ENCODE peak calls at places on chromosomes 13 and 19, in five cellular contexts. C is kidney, E is PC-3, G is breast epithelium, Y is neural crest cell. M is an unnamed sample.

GRCh38 chr19:8451885-8452284 is 7.1 kb downstream of the HNRNPM start:
- DNase-seq in C (no peak), Y (no peak), E (peak; percentile 96), G (no peak), M (no peak)

GRCh38 chr19:36041831-36042230 is 9.2 kb upstream of the CLIP3 start:
- DNase-seq in Y (no peak), G (no peak), E (peak; percentile 9), C (no peak), M (no peak)

GRCh38 chr13:46172531-46172991 is 9.4 kb downstream of the LCP1 start:
- DNase-seq in C (no peak), Y (no peak), G (no peak), E (no peak), M (peak; percentile 63)

GRCh38 chr19:6963937-6964336 is 57.3 kb downstream of the MBD3L2B start:
- DNase-seq in E (peak; percentile 31), C (no peak), Y (no peak), G (no peak), M (peak; percentile 32)

GRCh38 chr13:93345642-93346220 is 119.1 kb downstream of the GPC6 start:
- DNase-seq in G (no peak), Y (no peak), C (no peak), E (no peak), M (no peak)

GRCh38 chr19:7562646-7563393 is 27.3 kb downstream of the PNPLA6 start:
- DNase-seq in G (no peak), Y (no peak), E (peak; percentile 58), C (no peak), M (no peak)

GRCh38 chr19:40633207-40633606 is 32.0 kb downstream of the LTBP4 start:
- DNase-seq in G (no peak), C (no peak), Y (no peak), E (peak; percentile 89), M (no peak)

GRCh38 chr19:17862711-17863519 is 3.2 kb downstream of the RPL18A start:
- DNase-seq in G (no peak), Y (no peak), C (no peak), E (no peak), M (no peak)

GRCh38 chr19:41334793-41335192 is 18.9 kb downstream of the TGFB1 start:
- DNase-seq in C (no peak), G (no peak), E (no peak), Y (no peak), M (no peak)

GRCh38 chr19:32289566-32290210 is 55.7 kb upstream of the ZNF507 start:
- DNase-seq in Y (no peak), G (no peak), E (no peak), C (no peak), M (no peak)

GRCh38 chr19:345320-345879 is 804 bp upstream of the MIER2 start:
- DNase-seq in C (no peak), G (no peak), Y (no peak), E (no peak), M (no peak)

GRCh38 chr19:282501-282900 is 8.7 kb downstream of the PLPP2 start:
- DNase-seq in Y (no peak), E (no peak), G (no peak), C (no peak), M (no peak)

GRCh38 chr13:85108356-85108755 is 690.9 kb downstream of the SLITRK6 start:
- DNase-seq in E (no peak), G (no peak), Y (no peak), C (peak; percentile 36), M (no peak)

GRCh38 chr13:64413529-64413928 is 2816.6 kb downstream of the PCDH9 start:
- DNase-seq in C (no peak), E (no peak), Y (no peak), G (no peak), M (no peak)

GRCh38 chr19:35975608-35976214 is 19.3 kb upstream of the SDHAF1 start:
- DNase-seq in C (no peak), G (no peak), Y (no peak), E (peak; percentile 18), M (no peak)

GRCh38 chr19:48714759-48715261 is 4.7 kb downstream of the MAMSTR start:
- DNase-seq in C (no peak), Y (no peak), E (no peak), G (no peak), M (no peak)

GRCh38 chr19:44748426-44749254 is at the start of gene BCL3:
- DNase-seq in G (peak; percentile 48), C (peak; percentile 96), Y (no peak), E (peak; percentile 67), M (peak; percentile 87)

GRCh38 chr13:44219808-44220544 is 153.6 kb upstream of the SERP2 start:
- DNase-seq in G (no peak), C (no peak), E (peak; percentile 87), Y (no peak), M (no peak)

GRCh38 chr13:25288966-25289365 is 1.7 kb upstream of the MTMR6 start:
- DNase-seq in G (no peak), Y (no peak), E (no peak), C (no peak), M (no peak)

GRCh38 chr13:67052550-67053237 is 177.4 kb downstream of the PCDH9 start:
- DNase-seq in G (no peak), Y (no peak), E (no peak), C (no peak), M (no peak)

GRCh38 chr19:15249912-15250634 is 17.8 kb upstream of the EPHX3 start:
- DNase-seq in Y (no peak), G (peak; percentile 44), E (no peak), C (peak; percentile 92), M (no peak)

GRCh38 chr13:75153834-75154233 is 328.1 kb downstream of the TBC1D4 start:
- DNase-seq in E (no peak), Y (no peak), C (no peak), G (no peak), M (no peak)

GRCh38 chr19:807627-808175 is 10.4 kb downstream of the PTBP1 start:
- DNase-seq in Y (no peak), G (no peak), C (no peak), E (no peak), M (no peak)

GRCh38 chr19:47765522-47766358 is 12.8 kb upstream of the SELENOW start:
- DNase-seq in G (no peak), E (peak; percentile 43), C (peak; percentile 86), Y (peak; percentile 83), M (no peak)

DNA sequence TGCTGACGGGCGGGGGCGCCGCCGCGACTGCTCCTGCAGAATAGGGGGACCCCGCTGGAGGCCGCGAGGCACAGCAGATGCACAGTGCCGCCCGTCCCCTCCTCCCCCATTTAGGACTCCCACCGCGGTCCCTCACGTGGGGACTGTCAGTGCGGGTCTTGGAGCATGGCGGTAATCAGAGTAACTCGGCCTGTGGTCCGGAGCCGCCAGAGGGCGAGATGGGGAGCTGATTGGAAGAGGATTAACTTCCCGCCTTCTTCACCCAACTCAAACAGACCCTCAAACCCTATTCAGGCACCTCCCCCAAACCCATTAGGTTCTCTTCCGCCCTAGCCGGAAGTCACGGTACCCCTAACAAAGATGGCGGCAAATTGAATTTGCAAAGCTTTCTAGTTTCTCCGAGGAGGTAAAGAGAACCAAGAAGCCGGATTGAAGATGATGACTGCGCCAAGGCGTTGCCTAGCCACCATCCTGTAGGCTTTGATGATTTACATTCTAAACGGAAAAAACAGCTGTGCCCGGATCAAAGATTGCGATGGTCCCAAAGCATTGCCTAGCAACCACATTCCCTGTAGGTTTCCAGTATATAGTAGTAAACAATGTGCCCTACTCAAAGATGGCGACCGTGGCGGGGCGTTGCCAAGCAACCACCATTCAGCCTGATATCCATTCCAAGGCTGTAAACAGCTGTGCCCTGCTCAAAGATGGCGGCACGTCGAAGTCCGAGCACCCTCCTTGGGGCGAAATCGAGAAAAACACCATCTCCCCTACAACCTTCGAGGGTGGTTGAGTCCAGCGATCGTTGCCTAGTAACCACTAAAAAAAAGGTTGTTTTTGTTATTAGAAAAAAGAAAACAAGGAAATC is at the start of gene FUZ:
- DNase-seq in G (peak; percentile 98), C (peak; percentile 99), Y (peak; percentile 86), E (peak; percentile 97), M (peak; percentile 89)
- TF ChIP-seq CTCF in G (peak; percentile 31), C (peak; percentile 23), Y (peak; percentile 43), E (peak; percentile 15), M (no peak)

DNA sequence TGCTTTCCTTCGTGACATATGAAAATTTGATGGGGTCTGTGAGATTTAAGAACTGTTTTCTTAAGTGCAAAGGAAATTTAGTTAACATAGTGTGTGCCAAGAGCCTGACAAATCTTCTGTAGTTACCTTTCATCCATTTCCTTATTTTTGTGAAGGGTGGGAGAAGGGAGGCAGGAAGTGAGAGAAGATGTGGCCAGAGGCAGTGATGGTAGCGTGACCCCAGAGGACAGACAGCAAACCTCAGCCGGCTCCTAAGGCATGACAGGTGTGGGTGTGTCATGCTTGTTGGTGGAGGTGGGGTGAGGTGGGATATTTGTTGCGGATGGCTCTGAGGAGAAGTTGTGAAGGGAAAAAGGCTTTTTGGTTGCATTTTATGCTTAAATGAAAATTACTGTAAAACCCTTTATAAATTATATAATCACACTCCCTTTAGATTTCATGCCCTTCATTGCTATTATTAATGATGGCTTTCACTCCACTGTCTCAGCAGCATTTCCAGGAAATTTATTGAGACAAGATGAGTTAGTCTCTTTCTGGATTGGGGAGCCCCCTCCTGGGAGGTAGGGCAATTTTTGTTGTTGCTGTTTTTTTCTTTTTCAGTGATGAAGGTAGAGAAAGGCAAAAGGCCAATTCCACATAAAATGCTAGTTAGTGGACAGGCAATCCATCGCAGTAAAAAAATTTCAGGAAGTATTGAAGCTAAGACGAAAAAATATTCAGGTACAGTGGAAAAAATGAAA is 80.0 kb downstream of the TEX26 start:
- DNase-seq in E (peak; percentile 19), C (no peak), G (no peak), Y (no peak), M (no peak)
- TF ChIP-seq CTCF in E (peak; percentile 56), C (no peak), G (no peak), Y (peak; percentile 51), M (no peak)

DNA sequence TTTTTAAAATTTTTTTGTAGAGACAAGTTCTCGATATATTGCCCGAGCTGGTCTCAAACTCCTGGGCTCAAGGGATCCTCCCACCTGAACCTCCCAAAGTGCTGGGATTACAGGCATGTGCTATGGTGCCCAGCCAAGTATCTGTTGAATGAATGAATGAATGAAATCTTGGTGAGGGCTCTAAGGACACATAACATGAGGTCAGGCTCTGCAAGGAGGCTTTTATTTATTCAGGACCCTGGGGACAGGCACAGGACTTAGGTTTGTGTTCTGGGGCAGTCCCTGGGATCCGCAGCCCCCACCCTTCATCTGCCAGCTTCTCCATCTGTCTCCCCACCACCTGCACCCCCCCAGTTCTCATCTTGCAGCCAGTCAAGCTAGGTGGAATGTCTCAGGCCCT is 4.6 kb downstream of the PTGIR start:
- DNase-seq in Y (no peak), G (no peak), E (no peak), C (no peak), M (no peak)
- TF ChIP-seq CTCF in Y (no peak), G (no peak), E (no peak), C (no peak), M (no peak)

GRCh38 chr19:34598217-34599155 is 78.5 kb downstream of the SCGB2B2 start:
- DNase-seq in E (no peak), G (no peak), C (peak; percentile 44), Y (no peak), M (no peak)
- TF ChIP-seq CTCF in E (no peak), G (no peak), C (no peak), Y (no peak), M (no peak)

DNA sequence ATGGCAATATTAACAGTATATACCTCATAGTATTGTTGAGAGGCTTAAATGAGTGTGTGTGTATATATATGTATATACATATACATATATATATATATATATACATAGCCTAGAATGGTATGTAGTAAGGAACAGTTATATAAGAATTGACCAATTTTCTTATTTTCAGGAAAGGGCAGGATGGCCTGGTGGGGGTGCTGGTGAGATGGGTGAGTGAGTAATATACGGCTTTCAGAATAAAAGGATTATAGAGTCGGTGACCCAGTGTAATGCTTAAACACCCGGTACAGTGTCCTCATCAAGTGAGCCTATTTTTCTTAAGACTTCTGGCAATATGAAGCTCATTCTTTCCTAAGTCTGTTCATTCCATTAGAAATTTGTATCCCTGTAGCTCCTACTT is 11.7 kb upstream of the FAM216B start:
- DNase-seq in C (no peak), G (no peak), Y (no peak), E (peak; percentile 30), M (no peak)
- TF ChIP-seq CTCF in C (no peak), G (no peak), Y (no peak), E (peak; percentile 36), M (no peak)